ENCODE peak calls at places on chromosomes 2 and 18, in four cellular contexts. C is HCT116, U is HFF-Myc, N is IMR-90. K is an unnamed sample.

GRCh38 chr2:42052702-42053481 is 5.1 kb downstream of the PKDCC start:
- DNase-seq in N (peak), C (no peak), U (no peak), K (no peak)

GRCh38 chr18:35171315-35171987 is 69.4 kb upstream of the ZNF397 start:
- DNase-seq in U (no peak), N (no peak), C (no peak), K (no peak)

GRCh38 chr2:314561-315336 is 26.9 kb upstream of the ALKAL2 start:
- DNase-seq in N (no peak), U (no peak), C (no peak), K (no peak)

GRCh38 chr2:128405467-128405900 is 86.8 kb upstream of the HS6ST1 start:
- DNase-seq in N (no peak), U (no peak), C (no peak), K (no peak)

GRCh38 chr2:45256867-45257641 is 247.8 kb upstream of the SIX2 start:
- DNase-seq in C (no peak), U (no peak), N (peak), K (no peak)

GRCh38 chr2:219453691-219454131 is 19.1 kb downstream of the SPEG start:
- DNase-seq in C (no peak), U (peak), N (peak), K (peak)

GRCh38 chr18:23822590-23823385 is 133.5 kb downstream of the LAMA3 start:
- DNase-seq in C (no peak), U (no peak), N (peak), K (peak)

GRCh38 chr2:196987298-196987653 is 60.8 kb upstream of the PGAP1 start:
- DNase-seq in N (peak), C (peak), U (no peak), K (no peak)

GRCh38 chr18:40925071-40925541 is 1029.9 kb upstream of the PIK3C3 start:
- DNase-seq in U (no peak), N (no peak), C (no peak), K (no peak)

GRCh38 chr2:200966770-200967169 is 3.3 kb upstream of the ORC2 start:
- DNase-seq in C (peak), U (peak), N (peak), K (peak)

GRCh38 chr2:79180092-79180491 is 20.5 kb upstream of the REG3A start:
- DNase-seq in N (no peak), C (no peak), U (no peak), K (no peak)

GRCh38 chr2:23589220-23589647 is 204.3 kb downstream of the KLHL29 start:
- DNase-seq in C (no peak), U (no peak), N (no peak), K (no peak)

GRCh38 chr2:64610456-64610855 is 43.3 kb downstream of the SERTAD2 start:
- DNase-seq in N (no peak), C (no peak), U (no peak), K (no peak)

GRCh38 chr18:7584646-7585271 is 17.6 kb downstream of the PTPRM start:
- DNase-seq in N (no peak), C (no peak), U (no peak), K (peak)

GRCh38 chr2:48430528-48430927 is 99.4 kb upstream of the STON1 start:
- DNase-seq in N (no peak), U (no peak), C (no peak), K (no peak)

GRCh38 chr2:48425402-48425801 is 104.6 kb upstream of the STON1 start:
- DNase-seq in C (no peak), U (no peak), N (no peak), K (no peak)

GRCh38 chr2:48424866-48425265 is 105.1 kb upstream of the STON1 start:
- DNase-seq in U (no peak), C (no peak), N (no peak), K (no peak)

GRCh38 chr2:48428449-48428848 is 101.5 kb upstream of the STON1 start:
- DNase-seq in U (no peak), C (no peak), N (no peak), K (no peak)

DNA sequence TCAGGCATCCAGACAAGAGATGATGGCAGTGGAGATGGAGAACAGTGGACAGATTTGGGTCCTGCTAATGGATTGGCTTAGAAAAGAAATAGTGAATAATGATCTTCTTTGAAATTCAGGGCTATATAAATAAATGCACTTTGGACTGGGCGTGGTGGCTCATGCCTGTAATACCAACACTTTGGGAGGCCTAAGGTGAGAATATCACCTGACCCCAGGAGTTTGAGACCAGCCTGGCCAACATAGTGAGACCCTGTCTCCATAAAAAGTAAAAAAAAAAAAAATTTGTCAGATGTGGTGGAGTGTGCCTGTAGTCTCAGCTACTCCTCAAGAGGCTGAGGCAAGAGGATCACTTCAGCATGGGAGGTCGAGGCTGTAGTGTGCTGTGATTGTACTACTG is 102.4 kb upstream of the STON1 start:
- DNase-seq in C (no peak), U (no peak), N (no peak), K (no peak)
- H3K4me3 ChIP-seq in C (no peak), U (no peak), N (no peak), K (no peak)

DNA sequence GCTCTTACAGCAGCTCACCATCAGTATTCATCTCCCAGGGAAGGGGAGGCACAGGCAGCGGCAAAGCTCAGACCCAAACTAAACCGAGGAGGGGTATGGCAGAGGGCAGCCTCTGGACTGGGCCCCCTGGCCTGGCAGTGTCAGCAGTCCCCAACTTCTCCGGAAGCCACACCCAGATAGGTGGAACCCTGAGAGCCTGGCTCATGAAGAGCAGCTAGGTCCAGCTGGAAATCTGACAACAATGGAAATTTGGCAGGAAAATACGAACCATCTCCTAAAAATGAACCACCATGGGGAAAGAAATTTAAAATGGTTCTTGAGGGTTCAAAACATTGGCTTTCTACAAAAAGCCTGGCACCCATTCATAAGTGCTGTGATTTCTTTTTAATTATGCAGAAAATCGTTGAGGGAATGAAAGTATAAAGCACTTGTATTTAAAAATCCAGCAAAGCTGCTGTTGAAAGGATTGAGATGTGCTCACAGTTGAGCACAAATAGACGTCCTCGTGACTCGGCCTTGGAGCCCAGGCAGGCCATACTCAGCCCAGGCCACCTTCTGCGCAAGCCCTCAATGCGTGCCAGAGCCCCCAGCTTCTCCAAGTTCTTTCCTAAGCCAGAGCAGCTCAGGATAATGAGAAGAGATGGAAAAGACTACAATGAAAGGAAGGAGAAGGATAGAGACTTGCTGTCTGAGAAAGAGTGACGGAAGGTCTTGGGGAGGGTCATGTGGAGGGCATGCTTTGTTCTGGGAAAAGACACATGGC is 93.0 kb downstream of the COL6A3 start:
- DNase-seq in N (no peak), U (no peak), C (no peak), K (peak)
- H3K4me3 ChIP-seq in N (no peak), U (no peak), C (no peak), K (no peak)

DNA sequence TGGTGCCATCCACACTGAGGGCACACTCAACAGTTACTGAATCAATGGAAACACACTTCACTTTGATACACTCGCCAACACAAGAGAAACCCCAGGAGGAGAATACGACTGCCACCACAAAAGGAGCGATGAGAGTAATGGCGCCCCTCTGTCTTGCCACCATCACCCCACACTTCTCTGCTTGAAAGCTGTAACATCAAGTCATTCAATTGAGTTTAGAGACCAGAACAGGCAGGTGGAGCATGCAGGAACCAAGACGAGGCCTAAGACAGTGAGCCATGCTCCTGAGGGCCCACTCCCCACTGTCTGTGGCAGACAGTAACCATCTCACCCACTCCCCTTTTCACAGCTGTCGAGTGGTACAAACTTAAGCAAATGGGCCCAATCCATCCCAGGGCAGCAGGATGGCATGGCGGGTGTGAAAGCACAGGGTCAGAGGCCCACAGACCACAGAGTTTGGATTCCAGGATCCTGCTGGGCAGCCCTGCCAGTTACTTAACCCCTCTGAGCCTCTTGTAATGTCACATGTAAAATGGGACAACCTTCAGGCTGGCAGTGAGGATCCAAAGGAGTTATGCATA is 101.9 kb downstream of the TNS1 start:
- DNase-seq in C (no peak), N (no peak), U (no peak), K (no peak)
- H3K4me3 ChIP-seq in C (no peak), N (no peak), U (no peak), K (no peak)

DNA sequence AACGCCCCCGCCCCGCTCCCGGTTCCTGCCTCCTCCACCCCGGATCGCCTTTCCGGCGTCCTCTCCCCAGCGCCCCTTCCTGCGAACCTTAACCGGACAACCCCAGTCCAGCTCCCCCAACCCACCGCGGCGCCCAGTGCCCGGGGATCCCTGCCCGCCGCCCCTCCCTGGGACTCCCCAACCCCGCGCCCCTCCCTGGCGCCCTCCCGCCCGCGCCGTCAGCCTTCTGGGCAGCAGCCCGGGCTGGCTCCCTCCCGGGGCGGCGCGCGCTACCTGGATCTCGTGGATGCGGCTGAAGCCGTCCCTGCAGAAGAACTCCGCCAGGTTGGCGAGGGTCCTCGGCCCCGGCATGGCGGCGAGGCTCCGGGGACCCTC is 396 bp downstream of the CYP27C1 start:
- DNase-seq in U (no peak), C (no peak), N (no peak), K (no peak)
- H3K4me3 ChIP-seq in U (peak), C (no peak), N (peak), K (peak)

GRCh38 chr18:50654211-50654610 is 94.3 kb downstream of the MAPK4 start:
- DNase-seq in N (no peak), U (no peak), C (no peak), K (no peak)
- H3K4me3 ChIP-seq in N (no peak), U (no peak), C (no peak), K (no peak)

DNA sequence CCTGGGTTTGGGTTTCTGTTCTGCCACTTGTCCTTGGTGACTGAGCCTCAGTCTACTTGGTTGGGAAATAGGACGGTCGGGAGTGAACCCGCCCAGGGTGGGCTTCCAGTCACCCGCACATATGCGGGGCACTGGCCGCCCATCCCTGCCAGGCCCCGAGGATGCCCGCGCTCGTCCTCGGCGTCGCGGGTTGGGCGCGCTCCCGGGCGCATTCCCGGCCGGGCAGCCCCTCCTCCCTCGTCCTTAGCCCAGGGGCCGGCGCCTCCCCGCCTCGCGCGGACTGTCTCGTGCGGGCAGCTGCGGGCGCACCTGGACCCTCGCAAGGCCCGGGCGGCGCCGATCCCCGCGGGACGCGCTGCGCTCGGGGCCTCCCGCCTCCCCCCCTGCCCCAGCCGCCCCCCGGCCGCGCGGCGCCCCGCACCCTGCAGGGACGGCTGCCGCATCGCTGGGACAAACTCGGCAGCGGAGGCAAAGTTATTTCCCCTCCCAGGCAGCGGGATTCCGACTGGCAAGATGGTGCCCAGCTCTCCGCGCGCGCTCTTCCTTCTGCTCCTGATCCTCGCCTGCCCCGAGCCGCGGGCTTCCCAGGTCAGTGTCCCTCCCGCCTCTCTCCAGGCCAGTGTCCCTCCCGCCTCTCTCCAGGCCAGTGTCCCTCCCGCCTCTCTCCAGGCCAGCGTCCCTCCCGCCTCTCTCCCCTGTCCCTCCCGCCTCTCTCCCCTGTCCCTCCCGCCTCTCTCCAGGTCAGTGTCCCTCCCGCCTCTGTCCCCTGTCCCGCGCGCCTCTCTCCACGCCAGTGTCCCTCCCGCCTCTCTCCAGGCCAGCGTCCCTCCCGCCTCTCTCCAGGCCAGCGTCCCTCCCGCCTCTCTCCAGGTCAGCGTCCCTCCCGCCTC is at the start of gene FBLN7:
- DNase-seq in U (no peak), C (no peak), N (no peak), K (peak)
- H3K4me3 ChIP-seq in U (peak), C (no peak), N (peak), K (peak)

DNA sequence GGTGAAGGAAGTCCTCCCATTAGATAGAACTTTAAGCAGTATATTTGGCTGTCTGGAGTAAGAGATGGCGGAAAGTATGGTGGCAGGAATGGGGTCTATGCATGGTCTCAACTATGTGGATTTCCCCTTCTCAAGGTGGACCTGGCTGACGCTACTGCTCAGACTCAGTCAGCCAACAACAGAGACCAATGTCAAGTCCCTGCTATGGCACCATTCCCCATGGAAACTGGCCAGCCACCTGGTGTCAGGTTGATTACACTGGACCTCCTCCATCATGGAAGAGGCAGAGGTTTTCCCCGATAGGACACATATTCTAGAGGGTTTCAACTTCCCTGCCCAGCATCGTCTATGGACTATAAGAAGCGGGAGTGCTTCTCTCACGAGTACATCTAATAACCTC is 8.6 kb upstream of the FAHD2A start:
- DNase-seq in N (no peak), U (no peak), C (no peak), K (no peak)
- H3K4me3 ChIP-seq in N (no peak), U (no peak), C (no peak), K (no peak)

DNA sequence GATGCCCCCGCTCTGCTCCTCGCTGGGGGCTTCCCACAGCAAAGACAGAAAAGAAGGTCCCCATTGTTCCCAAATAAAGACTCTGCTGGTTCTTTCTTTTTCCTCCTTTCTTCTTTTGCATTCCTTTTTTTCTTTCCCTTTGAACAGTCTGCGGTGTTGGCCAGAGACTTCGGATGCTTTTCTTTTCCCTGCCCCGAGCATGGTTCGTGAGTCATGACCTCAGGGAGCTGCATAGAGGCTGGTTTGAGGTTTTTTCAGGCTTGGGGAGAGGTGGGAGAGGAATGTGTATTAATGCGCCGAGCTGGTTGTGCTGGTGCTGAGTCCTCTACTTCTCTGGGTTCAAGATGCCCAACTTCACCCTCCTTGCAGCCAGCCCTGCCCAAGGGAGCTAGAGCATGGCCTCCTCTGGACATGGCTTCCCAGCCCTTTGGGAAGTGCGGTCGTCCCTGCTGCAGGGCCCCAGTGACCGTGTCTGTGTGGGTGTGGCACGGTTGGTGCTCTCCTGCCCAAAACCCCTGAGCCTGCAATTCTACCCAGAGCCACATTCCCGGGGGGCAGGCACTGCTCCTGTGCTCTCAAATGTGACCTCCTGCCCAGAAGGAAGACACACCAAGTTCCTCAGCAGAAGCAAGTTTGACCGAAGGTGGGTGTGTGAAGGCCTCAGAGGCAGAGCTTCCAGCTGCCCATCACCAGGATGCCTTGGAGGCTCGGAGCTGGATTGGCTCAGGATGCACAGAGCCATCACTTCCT is 9.0 kb upstream of the ARHGEF4 start:
- DNase-seq in N (peak), C (no peak), U (no peak), K (peak)
- H3K4me3 ChIP-seq in N (no peak), C (no peak), U (no peak), K (no peak)

DNA sequence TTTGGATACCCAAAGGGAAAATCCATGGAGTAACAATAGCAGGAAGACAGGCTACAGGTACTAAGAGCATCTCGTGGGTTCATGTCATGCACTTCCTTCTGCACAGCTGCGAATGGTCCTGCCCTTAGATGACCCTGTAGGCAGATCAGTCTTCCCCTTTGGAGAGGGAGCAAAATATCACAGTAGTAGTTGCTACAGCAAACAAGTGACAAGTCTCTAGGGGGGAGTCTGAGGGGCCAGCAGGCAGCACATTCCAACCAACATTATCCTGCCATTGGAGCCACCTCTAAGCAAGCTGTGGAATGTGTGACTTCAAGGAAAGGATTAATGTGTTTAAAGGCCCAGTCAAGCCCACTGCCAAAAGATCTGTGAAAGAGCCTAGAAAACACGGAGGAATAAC is 273.2 kb upstream of the PARD3B start:
- DNase-seq in N (no peak), C (no peak), U (no peak), K (no peak)
- H3K4me3 ChIP-seq in N (no peak), C (no peak), U (no peak), K (no peak)

K was measured in AG10803.